ENCODE peak calls at places on chromosome 6, in seven cellular contexts. One of them, this sample, is unnamed.
A peak's percentile ranks its signal among the peaks of the same experiment; 100 is the strongest.

GRCh38 chr6:127483399-127484055 is 24.3 kb upstream of the KIAA0408 start:
- DNase-seq in OCI-LY7: no peak
- DNase-seq in left ventricle myocardium inferior: no peak
- DNase-seq in NCI-H510A treated with DMSO at 0.1 percent for 48 hours: no peak
- DNase-seq in PC-9: no peak
- DNase-seq in breast epithelium: no peak
- DNase-seq in activated CD4-positive, alpha-beta memory T cell treated with anti-CD3 and anti-CD28 coated beads, Interleukin-2, amount 10 ng/mL, durations not matched to agents 7 days and 5 days: no peak
- DNase-seq in this sample: no peak

GRCh38 chr6:3209114-3210023 is 18.1 kb downstream of the TUBB2B start:
- DNase-seq in activated CD4-positive, alpha-beta memory T cell treated with anti-CD3 and anti-CD28 coated beads, Interleukin-2, amount 10 ng/mL, durations not matched to agents 7 days and 5 days: peak; percentile 50
- DNase-seq in NCI-H510A treated with DMSO at 0.1 percent for 48 hours: peak; percentile 91
- DNase-seq in OCI-LY7: peak; percentile 42
- DNase-seq in left ventricle myocardium inferior: peak; percentile 22
- DNase-seq in PC-9: peak; percentile 98
- DNase-seq in breast epithelium: no peak
- DNase-seq in this sample: no peak

GRCh38 chr6:160344281-160344680 is 3.9 kb upstream of the SLC22A3 start:
- DNase-seq in breast epithelium: no peak
- DNase-seq in left ventricle myocardium inferior: no peak
- DNase-seq in NCI-H510A treated with DMSO at 0.1 percent for 48 hours: no peak
- DNase-seq in activated CD4-positive, alpha-beta memory T cell treated with anti-CD3 and anti-CD28 coated beads, Interleukin-2, amount 10 ng/mL, durations not matched to agents 7 days and 5 days: no peak
- DNase-seq in OCI-LY7: no peak
- DNase-seq in PC-9: no peak
- DNase-seq in this sample: no peak

GRCh38 chr6:32971245-32971580 is 2.8 kb downstream of the BRD2 start:
- DNase-seq in breast epithelium: no peak
- DNase-seq in left ventricle myocardium inferior: no peak
- DNase-seq in NCI-H510A treated with DMSO at 0.1 percent for 48 hours: no peak
- DNase-seq in OCI-LY7: no peak
- DNase-seq in PC-9: no peak
- DNase-seq in activated CD4-positive, alpha-beta memory T cell treated with anti-CD3 and anti-CD28 coated beads, Interleukin-2, amount 10 ng/mL, durations not matched to agents 7 days and 5 days: no peak
- DNase-seq in this sample: no peak

GRCh38 chr6:39980839-39981580 is 46.7 kb upstream of the MOCS1 start:
- DNase-seq in OCI-LY7: peak; percentile 34
- DNase-seq in activated CD4-positive, alpha-beta memory T cell treated with anti-CD3 and anti-CD28 coated beads, Interleukin-2, amount 10 ng/mL, durations not matched to agents 7 days and 5 days: no peak
- DNase-seq in NCI-H510A treated with DMSO at 0.1 percent for 48 hours: peak; percentile 65
- DNase-seq in breast epithelium: no peak
- DNase-seq in PC-9: peak; percentile 41
- DNase-seq in left ventricle myocardium inferior: no peak
- DNase-seq in this sample: no peak

GRCh38 chr6:33851959-33852358 is 48.2 kb upstream of the MLN start:
- DNase-seq in breast epithelium: no peak
- DNase-seq in NCI-H510A treated with DMSO at 0.1 percent for 48 hours: peak; percentile 35
- DNase-seq in PC-9: no peak
- DNase-seq in activated CD4-positive, alpha-beta memory T cell treated with anti-CD3 and anti-CD28 coated beads, Interleukin-2, amount 10 ng/mL, durations not matched to agents 7 days and 5 days: peak; percentile 45
- DNase-seq in OCI-LY7: no peak
- DNase-seq in left ventricle myocardium inferior: no peak
- DNase-seq in this sample: no peak

GRCh38 chr6:47789553-47789952 is 7.7 kb downstream of the OPN5 start:
- DNase-seq in NCI-H510A treated with DMSO at 0.1 percent for 48 hours: no peak
- DNase-seq in breast epithelium: no peak
- DNase-seq in OCI-LY7: no peak
- DNase-seq in PC-9: no peak
- DNase-seq in activated CD4-positive, alpha-beta memory T cell treated with anti-CD3 and anti-CD28 coated beads, Interleukin-2, amount 10 ng/mL, durations not matched to agents 7 days and 5 days: no peak
- DNase-seq in left ventricle myocardium inferior: no peak
- DNase-seq in this sample: no peak

GRCh38 chr6:134358320-134358719 is 40.4 kb upstream of the SGK1 start:
- DNase-seq in left ventricle myocardium inferior: no peak
- DNase-seq in breast epithelium: no peak
- DNase-seq in PC-9: peak; percentile 90
- DNase-seq in OCI-LY7: no peak
- DNase-seq in NCI-H510A treated with DMSO at 0.1 percent for 48 hours: no peak
- DNase-seq in activated CD4-positive, alpha-beta memory T cell treated with anti-CD3 and anti-CD28 coated beads, Interleukin-2, amount 10 ng/mL, durations not matched to agents 7 days and 5 days: no peak
- DNase-seq in this sample: no peak

GRCh38 chr6:225121-225721 is 67.1 kb upstream of the DUSP22 start:
- DNase-seq in OCI-LY7: no peak
- DNase-seq in NCI-H510A treated with DMSO at 0.1 percent for 48 hours: no peak
- DNase-seq in breast epithelium: no peak
- DNase-seq in left ventricle myocardium inferior: no peak
- DNase-seq in activated CD4-positive, alpha-beta memory T cell treated with anti-CD3 and anti-CD28 coated beads, Interleukin-2, amount 10 ng/mL, durations not matched to agents 7 days and 5 days: peak; percentile 80
- DNase-seq in PC-9: no peak
- DNase-seq in this sample: no peak

GRCh38 chr6:104014133-104014532 is 845.6 kb downstream of the HACE1 start:
- DNase-seq in breast epithelium: no peak
- DNase-seq in NCI-H510A treated with DMSO at 0.1 percent for 48 hours: no peak
- DNase-seq in left ventricle myocardium inferior: no peak
- DNase-seq in activated CD4-positive, alpha-beta memory T cell treated with anti-CD3 and anti-CD28 coated beads, Interleukin-2, amount 10 ng/mL, durations not matched to agents 7 days and 5 days: no peak
- DNase-seq in PC-9: no peak
- DNase-seq in OCI-LY7: no peak
- DNase-seq in this sample: no peak

GRCh38 chr6:36302227-36302976 is 32.5 kb downstream of the PNPLA1 start:
- DNase-seq in PC-9: peak; percentile 81
- DNase-seq in activated CD4-positive, alpha-beta memory T cell treated with anti-CD3 and anti-CD28 coated beads, Interleukin-2, amount 10 ng/mL, durations not matched to agents 7 days and 5 days: peak; percentile 92
- DNase-seq in breast epithelium: peak; percentile 83
- DNase-seq in OCI-LY7: peak; percentile 95
- DNase-seq in NCI-H510A treated with DMSO at 0.1 percent for 48 hours: peak; percentile 96
- DNase-seq in left ventricle myocardium inferior: peak; percentile 77
- DNase-seq in this sample: peak; percentile 64

GRCh38 chr6:22025468-22026159 is 271.2 kb downstream of the PRL start:
- DNase-seq in OCI-LY7: peak; percentile 40
- DNase-seq in NCI-H510A treated with DMSO at 0.1 percent for 48 hours: no peak
- DNase-seq in PC-9: no peak
- DNase-seq in activated CD4-positive, alpha-beta memory T cell treated with anti-CD3 and anti-CD28 coated beads, Interleukin-2, amount 10 ng/mL, durations not matched to agents 7 days and 5 days: no peak
- DNase-seq in left ventricle myocardium inferior: no peak
- DNase-seq in breast epithelium: no peak
- DNase-seq in this sample: peak; percentile 84

GRCh38 chr6:33787954-33788693 is 806 bp downstream of the LEMD2 start:
- DNase-seq in NCI-H510A treated with DMSO at 0.1 percent for 48 hours: peak; percentile 90
- DNase-seq in left ventricle myocardium inferior: peak; percentile 77
- DNase-seq in PC-9: no peak
- DNase-seq in OCI-LY7: peak; percentile 71
- DNase-seq in activated CD4-positive, alpha-beta memory T cell treated with anti-CD3 and anti-CD28 coated beads, Interleukin-2, amount 10 ng/mL, durations not matched to agents 7 days and 5 days: peak; percentile 67
- DNase-seq in breast epithelium: no peak
- DNase-seq in this sample: no peak

GRCh38 chr6:52417675-52418111 is 2.4 kb upstream of the EFHC1 start:
- DNase-seq in breast epithelium: no peak
- DNase-seq in OCI-LY7: no peak
- DNase-seq in left ventricle myocardium inferior: no peak
- DNase-seq in NCI-H510A treated with DMSO at 0.1 percent for 48 hours: no peak
- DNase-seq in activated CD4-positive, alpha-beta memory T cell treated with anti-CD3 and anti-CD28 coated beads, Interleukin-2, amount 10 ng/mL, durations not matched to agents 7 days and 5 days: no peak
- DNase-seq in PC-9: no peak
- DNase-seq in this sample: peak; percentile 84

GRCh38 chr6:108655840-108656650 is 95.3 kb downstream of the FOXO3 start:
- DNase-seq in activated CD4-positive, alpha-beta memory T cell treated with anti-CD3 and anti-CD28 coated beads, Interleukin-2, amount 10 ng/mL, durations not matched to agents 7 days and 5 days: no peak
- DNase-seq in OCI-LY7: no peak
- DNase-seq in left ventricle myocardium inferior: no peak
- DNase-seq in breast epithelium: no peak
- DNase-seq in NCI-H510A treated with DMSO at 0.1 percent for 48 hours: no peak
- DNase-seq in PC-9: no peak
- DNase-seq in this sample: no peak

GRCh38 chr6:84027340-84028183 is 6.0 kb upstream of the MRAP2 start:
- DNase-seq in breast epithelium: no peak
- DNase-seq in left ventricle myocardium inferior: no peak
- DNase-seq in activated CD4-positive, alpha-beta memory T cell treated with anti-CD3 and anti-CD28 coated beads, Interleukin-2, amount 10 ng/mL, durations not matched to agents 7 days and 5 days: no peak
- DNase-seq in OCI-LY7: no peak
- DNase-seq in NCI-H510A treated with DMSO at 0.1 percent for 48 hours: peak; percentile 6
- DNase-seq in PC-9: peak; percentile 37
- DNase-seq in this sample: peak; percentile 89

GRCh38 chr6:68473433-68474210 is 161.5 kb upstream of the ADGRB3 start:
- DNase-seq in left ventricle myocardium inferior: no peak
- DNase-seq in breast epithelium: no peak
- DNase-seq in OCI-LY7: no peak
- DNase-seq in NCI-H510A treated with DMSO at 0.1 percent for 48 hours: no peak
- DNase-seq in PC-9: no peak
- DNase-seq in activated CD4-positive, alpha-beta memory T cell treated with anti-CD3 and anti-CD28 coated beads, Interleukin-2, amount 10 ng/mL, durations not matched to agents 7 days and 5 days: no peak
- DNase-seq in this sample: no peak